ENCODE peak calls at places on chromosomes 11 and 22, in four cellular contexts. Z is HepG2, W is K562, X is GM12878. E is an unnamed sample.

GRCh38 chr22:19904174-19904856 is 37.3 kb upstream of the COMT start:
- DNase-seq in Z (no peak), W (no peak), X (no peak), E (no peak)

GRCh38 chr11:68146010-68146540 is 24.9 kb upstream of the CHKA start:
- DNase-seq in Z (peak; percentile 65), W (no peak), X (no peak), E (no peak)

GRCh38 chr11:117315285-117316196 is 515 bp downstream of the BACE1 start:
- DNase-seq in Z (no peak), W (no peak), X (no peak), E (no peak)

GRCh38 chr11:125100136-125100535 is 11.3 kb downstream of the TMEM218 start:
- DNase-seq in Z (no peak), W (no peak), X (no peak), E (no peak)

GRCh38 chr11:75655619-75656018 is 13.2 kb downstream of the MAP6 start:
- DNase-seq in Z (no peak), W (no peak), X (no peak), E (no peak)

GRCh38 chr22:48485144-48486135 is 1342.2 kb downstream of the BRD1 start:
- DNase-seq in Z (no peak), W (no peak), X (no peak), E (no peak)

GRCh38 chr11:9757809-9758675 is 94.2 kb downstream of the SWAP70 start:
- DNase-seq in Z (peak; percentile 63), W (peak; percentile 99), X (no peak), E (peak; percentile 79)

GRCh38 chr22:20664594-20664959 is 109.3 kb upstream of the SERPIND1 start:
- DNase-seq in Z (no peak), W (peak; percentile 16), X (no peak), E (no peak)

GRCh38 chr11:17525570-17525969 is 18.6 kb downstream of the USH1C start:
- DNase-seq in Z (no peak), W (no peak), X (no peak), E (no peak)

GRCh38 chr11:88543902-88544655 is 206.5 kb upstream of the CTSC start:
- DNase-seq in Z (peak; percentile 55), W (peak; percentile 67), X (peak; percentile 73), E (peak; percentile 85)
- TF ChIP-seq SP1 in Z (no peak), W (no peak), X (no peak), E (no peak)

DNA sequence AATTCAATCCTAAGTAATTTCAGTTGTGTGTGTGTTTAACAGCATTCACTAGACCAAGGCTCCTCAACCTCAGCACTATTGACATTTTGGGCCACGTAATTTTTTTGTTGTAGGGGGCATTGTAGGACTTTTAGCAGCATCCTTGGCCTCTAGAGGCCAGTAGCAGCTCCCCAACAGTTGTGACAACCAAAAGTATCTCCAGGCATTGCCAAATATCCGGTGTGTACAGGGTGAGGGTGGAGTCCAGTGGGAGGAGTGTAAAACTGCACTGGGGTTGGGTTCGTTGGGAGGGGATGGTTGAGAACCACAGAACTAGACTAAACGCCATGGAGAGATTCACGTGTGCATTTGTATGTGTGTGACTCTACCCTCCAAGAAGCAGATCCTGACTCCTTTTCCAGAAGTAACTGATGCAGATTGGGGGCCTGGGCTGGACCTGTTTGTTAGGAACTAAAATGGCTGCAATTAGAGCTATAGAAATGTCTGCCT is 5.9 kb upstream of the PHF21A start:
- DNase-seq in Z (peak; percentile 85), W (peak; percentile 64), X (no peak), E (no peak)
- TF ChIP-seq CREM in Z (no peak), W (peak; percentile 56), X (no peak), E (no peak)

DNA sequence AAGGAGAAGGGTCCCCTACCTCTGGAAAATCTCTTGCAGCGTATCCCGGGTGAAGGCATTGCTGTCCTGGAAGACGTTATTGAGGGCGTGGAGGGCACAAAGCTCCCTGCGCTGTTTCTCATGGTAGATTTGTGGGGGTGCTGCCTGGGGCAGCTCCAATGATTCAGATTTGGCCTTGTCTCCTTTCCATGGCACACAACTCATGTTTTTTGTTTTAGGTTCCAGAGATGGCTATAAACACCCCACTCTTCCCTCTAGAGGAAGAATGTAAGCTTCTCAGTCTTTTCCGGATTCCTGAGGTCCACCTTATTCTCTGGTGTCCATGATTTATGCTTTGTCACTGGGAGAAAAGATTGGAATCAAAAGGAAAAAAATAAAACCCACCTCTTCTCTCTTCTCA is 959 bp downstream of the JOSD1 start:
- DNase-seq in Z (peak; percentile 21), W (no peak), X (no peak), E (no peak)
- TF ChIP-seq ESRRA in Z (no peak), W (no peak), X (no peak), E (no peak)

GRCh38 chr22:40053460-40053859 is 58.7 kb downstream of the FAM83F start:
- DNase-seq in Z (no peak), W (no peak), X (no peak), E (no peak)

GRCh38 chr22:40051322-40051721 is 56.6 kb downstream of the FAM83F start:
- DNase-seq in Z (no peak), W (no peak), X (no peak), E (no peak)

GRCh38 chr22:40046126-40046525 is 51.4 kb downstream of the FAM83F start:
- DNase-seq in Z (no peak), W (no peak), X (no peak), E (no peak)

GRCh38 chr22:40054486-40054885 is 59.7 kb downstream of the FAM83F start:
- DNase-seq in Z (no peak), W (no peak), X (no peak), E (no peak)

DNA sequence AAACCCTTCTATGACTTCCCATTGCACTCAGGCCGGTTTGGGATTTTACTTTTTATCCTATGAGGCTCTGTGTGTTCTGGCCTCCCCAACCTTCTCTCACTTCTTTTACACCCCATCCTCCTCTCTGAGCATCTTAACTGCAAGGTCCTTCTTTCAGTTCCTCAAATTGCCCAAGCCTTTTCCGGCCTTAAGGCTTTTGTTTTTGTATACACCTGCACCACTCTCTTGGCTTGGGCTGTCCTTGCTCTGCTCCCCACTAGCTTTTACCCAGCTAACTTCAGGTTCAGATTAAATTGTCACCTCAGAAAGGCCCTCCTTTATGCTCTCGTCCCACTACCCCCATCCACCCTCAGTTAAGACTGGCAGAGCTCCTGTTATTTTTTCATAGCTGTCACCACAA is 55.5 kb downstream of the FAM83F start:
- DNase-seq in Z (no peak), W (no peak), X (peak; percentile 70), E (no peak)
- TF ChIP-seq SP1 in Z (no peak), W (no peak), X (peak; percentile 48), E (no peak)

DNA sequence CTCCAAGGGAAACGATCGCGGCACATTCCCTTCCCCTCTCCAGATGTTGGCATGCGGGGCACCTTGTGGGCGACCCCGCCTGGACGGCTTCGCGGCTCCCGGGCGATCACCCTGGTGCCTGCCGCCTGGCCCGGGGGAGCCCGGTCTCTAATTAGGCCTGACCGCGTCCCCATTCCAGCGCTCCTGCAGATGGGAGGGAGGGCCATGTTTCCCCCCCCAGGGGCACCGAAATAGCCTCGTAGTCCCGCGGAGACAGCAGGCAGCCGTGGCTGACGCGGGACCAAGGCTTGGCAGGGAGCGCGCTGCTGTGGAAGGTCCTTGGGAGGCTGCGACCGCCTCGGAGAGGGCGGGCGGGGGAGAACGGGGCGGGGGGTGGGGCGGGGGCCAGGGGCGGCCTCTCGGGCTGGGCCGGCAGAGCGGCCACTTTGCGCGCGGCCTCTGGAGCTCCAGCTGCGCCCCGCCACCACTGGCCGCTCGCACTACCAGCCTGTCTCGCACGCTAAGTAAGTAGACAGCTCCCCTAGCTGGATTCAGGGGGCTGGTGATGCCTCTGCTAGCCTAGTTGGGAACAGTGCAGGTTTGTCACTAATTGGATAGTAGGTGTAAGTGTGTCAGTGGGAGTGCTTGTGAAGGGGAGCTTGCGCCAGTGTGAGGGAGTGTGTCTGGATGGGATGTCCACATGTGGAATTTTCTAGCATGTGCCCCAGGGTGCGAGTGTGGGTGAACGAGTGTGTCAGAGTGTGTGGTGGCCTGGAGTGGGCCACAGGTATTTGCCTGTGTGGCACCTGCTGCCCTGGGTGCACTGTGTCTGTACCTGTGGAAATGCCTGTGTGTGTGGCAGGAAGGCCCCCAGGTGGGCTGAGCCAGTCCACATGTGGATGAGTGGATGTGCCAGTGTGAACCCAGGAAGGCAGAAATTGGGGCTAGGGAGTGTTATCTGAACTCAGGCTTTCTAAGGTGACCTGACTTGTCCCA is at the start of gene INSC:
- DNase-seq in Z (no peak), W (no peak), X (no peak), E (peak; percentile 42)
- TF ChIP-seq CREM in Z (no peak), W (no peak), X (no peak), E (no peak)

E was measured in WTC11.